ENCODE peak calls at places on chromosomes 1 and 21, in ten cellular contexts. One of them, this sample, is unnamed.

GRCh38 chr1:172470149-172470548 is 26.3 kb upstream of the PIGC start:
- DNase-seq in ovary: no peak
- DNase-seq in pancreas: no peak
- DNase-seq in esophagus muscularis mucosa: no peak
- DNase-seq in colonic mucosa: no peak
- DNase-seq in esophagus squamous epithelium: no peak
- DNase-seq in OCI-LY7: no peak
- DNase-seq in ascending aorta: no peak
- DNase-seq in cardiac fibroblast: no peak
- DNase-seq in heart right ventricle: no peak
- DNase-seq in this sample: peak

GRCh38 chr1:101632548-101633256 is 364.0 kb downstream of the OLFM3 start:
- DNase-seq in esophagus squamous epithelium: no peak
- DNase-seq in esophagus muscularis mucosa: no peak
- DNase-seq in OCI-LY7: no peak
- DNase-seq in colonic mucosa: no peak
- DNase-seq in ovary: no peak
- DNase-seq in pancreas: no peak
- DNase-seq in heart right ventricle: no peak
- DNase-seq in cardiac fibroblast: no peak
- DNase-seq in ascending aorta: no peak
- DNase-seq in this sample: no peak

GRCh38 chr1:119569095-119569494 is 62.1 kb downstream of the HSD3B1 start:
- DNase-seq in colonic mucosa: no peak
- DNase-seq in pancreas: no peak
- DNase-seq in ascending aorta: no peak
- DNase-seq in esophagus muscularis mucosa: no peak
- DNase-seq in cardiac fibroblast: no peak
- DNase-seq in ovary: no peak
- DNase-seq in esophagus squamous epithelium: no peak
- DNase-seq in heart right ventricle: no peak
- DNase-seq in OCI-LY7: no peak
- DNase-seq in this sample: no peak

GRCh38 chr1:222182641-222183040 is 365.3 kb downstream of the HHIPL2 start:
- DNase-seq in heart right ventricle: no peak
- DNase-seq in cardiac fibroblast: peak
- DNase-seq in OCI-LY7: no peak
- DNase-seq in ascending aorta: no peak
- DNase-seq in ovary: no peak
- DNase-seq in colonic mucosa: no peak
- DNase-seq in pancreas: no peak
- DNase-seq in esophagus squamous epithelium: no peak
- DNase-seq in esophagus muscularis mucosa: no peak
- DNase-seq in this sample: peak

GRCh38 chr1:246933893-246934292 is 2.1 kb upstream of the AHCTF1 start:
- DNase-seq in esophagus muscularis mucosa: no peak
- DNase-seq in heart right ventricle: no peak
- DNase-seq in cardiac fibroblast: no peak
- DNase-seq in colonic mucosa: no peak
- DNase-seq in esophagus squamous epithelium: no peak
- DNase-seq in ascending aorta: no peak
- DNase-seq in pancreas: no peak
- DNase-seq in ovary: no peak
- DNase-seq in OCI-LY7: no peak
- DNase-seq in this sample: no peak

GRCh38 chr21:36806103-36806502 is 107.2 kb downstream of the SIM2 start:
- DNase-seq in pancreas: no peak
- DNase-seq in cardiac fibroblast: peak
- DNase-seq in OCI-LY7: no peak
- DNase-seq in esophagus muscularis mucosa: no peak
- DNase-seq in ascending aorta: no peak
- DNase-seq in heart right ventricle: no peak
- DNase-seq in esophagus squamous epithelium: no peak
- DNase-seq in ovary: no peak
- DNase-seq in colonic mucosa: no peak
- DNase-seq in this sample: no peak

GRCh38 chr1:204072951-204073836 is at the start of gene SOX13:
- DNase-seq in colonic mucosa: peak
- DNase-seq in esophagus muscularis mucosa: peak
- DNase-seq in ascending aorta: peak
- DNase-seq in ovary: peak
- DNase-seq in OCI-LY7: no peak
- DNase-seq in heart right ventricle: peak
- DNase-seq in esophagus squamous epithelium: no peak
- DNase-seq in pancreas: peak
- DNase-seq in cardiac fibroblast: peak
- DNase-seq in this sample: peak

GRCh38 chr1:196497824-196498223 is 110.4 kb downstream of the KCNT2 start:
- DNase-seq in OCI-LY7: no peak
- DNase-seq in esophagus squamous epithelium: no peak
- DNase-seq in ovary: no peak
- DNase-seq in cardiac fibroblast: no peak
- DNase-seq in heart right ventricle: no peak
- DNase-seq in pancreas: no peak
- DNase-seq in esophagus muscularis mucosa: no peak
- DNase-seq in colonic mucosa: no peak
- DNase-seq in ascending aorta: no peak
- DNase-seq in this sample: no peak

DNA sequence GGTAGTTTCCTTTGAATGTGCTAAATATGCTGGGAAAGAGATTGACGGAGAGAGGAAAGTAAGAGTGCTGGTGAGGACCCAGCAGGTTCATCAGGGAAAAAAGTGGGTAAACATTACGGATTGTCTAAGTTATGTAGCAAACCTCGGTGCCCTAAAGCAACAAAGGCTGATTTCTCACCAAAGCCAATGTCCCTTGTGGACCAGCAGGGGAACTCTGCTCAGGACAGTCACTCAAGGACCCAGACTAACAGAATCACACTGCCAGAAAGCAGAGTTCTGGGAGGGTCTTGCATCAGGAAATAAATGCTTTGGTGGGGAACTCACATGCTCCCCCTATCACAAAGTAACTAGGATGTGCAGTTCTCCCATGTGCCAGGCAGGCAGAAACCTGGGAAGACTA is 1.7 kb upstream of the IKBKE start:
- DNase-seq in esophagus muscularis mucosa: no peak
- DNase-seq in heart right ventricle: no peak
- DNase-seq in esophagus squamous epithelium: no peak
- DNase-seq in ascending aorta: no peak
- DNase-seq in cardiac fibroblast: no peak
- DNase-seq in colonic mucosa: no peak
- DNase-seq in OCI-LY7: peak
- DNase-seq in ovary: no peak
- DNase-seq in pancreas: no peak
- DNase-seq in this sample: no peak
- TF ChIP-seq CTCF in esophagus muscularis mucosa: no peak
- TF ChIP-seq CTCF in heart right ventricle: no peak
- TF ChIP-seq CTCF in esophagus squamous epithelium: no peak
- TF ChIP-seq CTCF in ascending aorta: no peak
- TF ChIP-seq CTCF in cardiac fibroblast: no peak
- TF ChIP-seq CTCF in colonic mucosa: no peak
- TF ChIP-seq CTCF in OCI-LY7: peak
- TF ChIP-seq CTCF in ovary: no peak
- TF ChIP-seq CTCF in pancreas: no peak
- TF ChIP-seq CTCF in this sample: no peak

GRCh38 chr1:185931438-185931837 is 197.2 kb downstream of the HMCN1 start:
- DNase-seq in colonic mucosa: no peak
- DNase-seq in OCI-LY7: no peak
- DNase-seq in ovary: no peak
- DNase-seq in esophagus muscularis mucosa: no peak
- DNase-seq in cardiac fibroblast: no peak
- DNase-seq in esophagus squamous epithelium: no peak
- DNase-seq in pancreas: no peak
- DNase-seq in ascending aorta: no peak
- DNase-seq in heart right ventricle: no peak
- DNase-seq in this sample: no peak

GRCh38 chr1:185935360-185935759 is 201.2 kb downstream of the HMCN1 start:
- DNase-seq in heart right ventricle: no peak
- DNase-seq in ovary: no peak
- DNase-seq in cardiac fibroblast: no peak
- DNase-seq in OCI-LY7: no peak
- DNase-seq in pancreas: no peak
- DNase-seq in colonic mucosa: no peak
- DNase-seq in esophagus squamous epithelium: no peak
- DNase-seq in ascending aorta: no peak
- DNase-seq in esophagus muscularis mucosa: no peak
- DNase-seq in this sample: no peak

GRCh38 chr1:185933580-185933979 is 199.4 kb downstream of the HMCN1 start:
- DNase-seq in colonic mucosa: no peak
- DNase-seq in esophagus muscularis mucosa: no peak
- DNase-seq in heart right ventricle: no peak
- DNase-seq in ascending aorta: no peak
- DNase-seq in OCI-LY7: no peak
- DNase-seq in ovary: no peak
- DNase-seq in cardiac fibroblast: no peak
- DNase-seq in pancreas: no peak
- DNase-seq in esophagus squamous epithelium: no peak
- DNase-seq in this sample: no peak

GRCh38 chr1:185936641-185937040 is 202.4 kb downstream of the HMCN1 start:
- DNase-seq in colonic mucosa: no peak
- DNase-seq in OCI-LY7: no peak
- DNase-seq in cardiac fibroblast: no peak
- DNase-seq in heart right ventricle: no peak
- DNase-seq in ovary: no peak
- DNase-seq in ascending aorta: no peak
- DNase-seq in esophagus squamous epithelium: no peak
- DNase-seq in pancreas: no peak
- DNase-seq in esophagus muscularis mucosa: no peak
- DNase-seq in this sample: no peak

GRCh38 chr1:185934476-185935189 is 200.4 kb downstream of the HMCN1 start:
- DNase-seq in cardiac fibroblast: peak
- DNase-seq in pancreas: no peak
- DNase-seq in esophagus muscularis mucosa: no peak
- DNase-seq in heart right ventricle: no peak
- DNase-seq in esophagus squamous epithelium: no peak
- DNase-seq in ovary: no peak
- DNase-seq in colonic mucosa: no peak
- DNase-seq in ascending aorta: no peak
- DNase-seq in OCI-LY7: no peak
- DNase-seq in this sample: peak
- H3K4me3 ChIP-seq in cardiac fibroblast: no peak
- H3K4me3 ChIP-seq in pancreas: no peak
- H3K4me3 ChIP-seq in esophagus muscularis mucosa: no peak
- H3K4me3 ChIP-seq in heart right ventricle: no peak
- H3K4me3 ChIP-seq in esophagus squamous epithelium: no peak
- H3K4me3 ChIP-seq in ovary: no peak
- H3K4me3 ChIP-seq in colonic mucosa: no peak
- H3K4me3 ChIP-seq in ascending aorta: no peak
- H3K4me3 ChIP-seq in OCI-LY7: no peak
- H3K4me3 ChIP-seq in this sample: no peak

GRCh38 chr1:23555225-23555801 is 4.0 kb downstream of the ID3 start:
- DNase-seq in ascending aorta: peak
- DNase-seq in OCI-LY7: peak
- DNase-seq in ovary: no peak
- DNase-seq in pancreas: no peak
- DNase-seq in colonic mucosa: peak
- DNase-seq in cardiac fibroblast: peak
- DNase-seq in esophagus squamous epithelium: no peak
- DNase-seq in esophagus muscularis mucosa: no peak
- DNase-seq in heart right ventricle: peak
- DNase-seq in this sample: no peak

GRCh38 chr1:23555949-23556640 is 3.2 kb downstream of the ID3 start:
- DNase-seq in colonic mucosa: peak
- DNase-seq in pancreas: peak
- DNase-seq in heart right ventricle: no peak
- DNase-seq in esophagus muscularis mucosa: no peak
- DNase-seq in OCI-LY7: peak
- DNase-seq in esophagus squamous epithelium: no peak
- DNase-seq in cardiac fibroblast: peak
- DNase-seq in ascending aorta: peak
- DNase-seq in ovary: no peak
- DNase-seq in this sample: peak

GRCh38 chr1:23553206-23553895 is 6.0 kb downstream of the ID3 start:
- DNase-seq in OCI-LY7: no peak
- DNase-seq in esophagus muscularis mucosa: no peak
- DNase-seq in ascending aorta: no peak
- DNase-seq in ovary: no peak
- DNase-seq in pancreas: no peak
- DNase-seq in heart right ventricle: no peak
- DNase-seq in colonic mucosa: no peak
- DNase-seq in esophagus squamous epithelium: no peak
- DNase-seq in cardiac fibroblast: no peak
- DNase-seq in this sample: no peak

GRCh38 chr1:23553896-23554480 is 5.3 kb downstream of the ID3 start:
- DNase-seq in colonic mucosa: peak
- DNase-seq in esophagus muscularis mucosa: no peak
- DNase-seq in pancreas: peak
- DNase-seq in cardiac fibroblast: no peak
- DNase-seq in ascending aorta: peak
- DNase-seq in ovary: peak
- DNase-seq in heart right ventricle: no peak
- DNase-seq in OCI-LY7: peak
- DNase-seq in esophagus squamous epithelium: no peak
- DNase-seq in this sample: no peak

DNA sequence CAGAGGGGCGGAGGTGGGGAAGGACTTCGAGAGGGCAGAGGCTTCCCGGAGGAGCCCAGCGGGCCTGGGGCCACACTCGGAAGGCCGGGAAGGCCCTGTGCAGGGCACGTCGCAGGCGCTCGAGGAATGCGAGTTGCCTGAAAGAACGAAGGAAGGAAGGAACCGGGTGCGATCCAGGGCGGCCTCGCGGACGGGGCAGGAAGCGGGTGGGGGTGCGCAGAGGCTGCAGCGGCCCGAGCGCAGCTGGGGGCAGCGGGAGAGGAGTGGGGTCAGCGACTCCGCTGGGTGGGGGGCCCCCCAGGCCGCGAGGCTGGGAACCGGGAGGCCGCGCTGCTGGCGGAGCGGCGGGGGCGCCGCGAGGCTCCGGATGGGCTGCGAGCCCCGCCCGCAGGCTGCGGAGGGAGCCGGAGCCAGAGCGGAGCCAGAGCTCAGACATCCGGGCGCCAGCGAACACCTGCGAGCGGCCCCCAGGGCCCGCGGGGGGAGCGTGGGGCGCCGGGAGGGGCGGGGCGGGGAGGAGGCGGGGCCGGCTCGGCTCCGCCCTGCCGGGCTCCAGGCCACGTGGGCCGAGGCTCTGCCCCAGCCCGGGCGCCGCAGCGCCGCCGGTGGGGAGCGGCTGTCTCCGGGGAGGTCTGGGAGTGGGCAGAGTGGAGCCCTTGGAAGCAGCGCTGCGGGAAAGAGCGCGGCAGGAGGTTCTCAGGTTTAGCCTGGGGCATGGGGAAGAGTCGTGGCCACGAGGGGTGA is 4.6 kb downstream of the ID3 start:
- DNase-seq in OCI-LY7: peak
- DNase-seq in pancreas: peak
- DNase-seq in ovary: peak
- DNase-seq in heart right ventricle: peak
- DNase-seq in esophagus squamous epithelium: no peak
- DNase-seq in ascending aorta: peak
- DNase-seq in cardiac fibroblast: peak
- DNase-seq in esophagus muscularis mucosa: no peak
- DNase-seq in colonic mucosa: peak
- DNase-seq in this sample: peak
- TF ChIP-seq CTCF in OCI-LY7: peak
- TF ChIP-seq CTCF in pancreas: no peak
- TF ChIP-seq CTCF in ovary: peak
- TF ChIP-seq CTCF in heart right ventricle: peak
- TF ChIP-seq CTCF in esophagus squamous epithelium: no peak
- TF ChIP-seq CTCF in ascending aorta: no peak
- TF ChIP-seq CTCF in cardiac fibroblast: peak
- TF ChIP-seq CTCF in esophagus muscularis mucosa: no peak
- TF ChIP-seq CTCF in colonic mucosa: no peak
- TF ChIP-seq CTCF in this sample: peak

GRCh38 chr1:40626383-40626770 is 39.1 kb downstream of the RIMS3 start:
- DNase-seq in esophagus muscularis mucosa: no peak
- DNase-seq in ascending aorta: no peak
- DNase-seq in esophagus squamous epithelium: no peak
- DNase-seq in ovary: no peak
- DNase-seq in OCI-LY7: no peak
- DNase-seq in cardiac fibroblast: no peak
- DNase-seq in colonic mucosa: no peak
- DNase-seq in heart right ventricle: no peak
- DNase-seq in pancreas: no peak
- DNase-seq in this sample: no peak
- H3K4me3 ChIP-seq in esophagus muscularis mucosa: no peak
- H3K4me3 ChIP-seq in ascending aorta: no peak
- H3K4me3 ChIP-seq in esophagus squamous epithelium: no peak
- H3K4me3 ChIP-seq in ovary: no peak
- H3K4me3 ChIP-seq in OCI-LY7: no peak
- H3K4me3 ChIP-seq in cardiac fibroblast: no peak
- H3K4me3 ChIP-seq in colonic mucosa: no peak
- H3K4me3 ChIP-seq in heart right ventricle: no peak
- H3K4me3 ChIP-seq in pancreas: no peak
- H3K4me3 ChIP-seq in this sample: no peak